ENCODE peak calls at places on chromosomes 3 and 15, in five cellular contexts. D, A, H, B and N are unnamed samples.

GRCh38 chr3:50270422-50270831 is 1.5 kb downstream of the SEMA3B start:
- DNase-seq in D (no peak), A (no peak), H (no peak), B (no peak), N (no peak)

GRCh38 chr15:40115670-40116093 is 7.0 kb upstream of the BMF start:
- DNase-seq in D (no peak), A (no peak), H (peak; percentile 42), B (no peak), N (peak; percentile 54)

GRCh38 chr15:81941479-81941878 is 104.3 kb downstream of the MEX3B start:
- DNase-seq in D (no peak), A (no peak), H (no peak), B (no peak), N (no peak)

GRCh38 chr3:58899953-58900298 is 149.9 kb downstream of the CFAP20DC start:
- DNase-seq in D (no peak), A (no peak), H (no peak), B (no peak), N (no peak)

GRCh38 chr3:32203854-32204253 is 34.6 kb upstream of the CMTM8 start:
- DNase-seq in D (peak; percentile 14), A (no peak), H (no peak), B (no peak), N (no peak)

GRCh38 chr3:14914777-14915113 is 32.6 kb upstream of the NR2C2 start:
- DNase-seq in D (no peak), A (no peak), H (no peak), B (no peak), N (no peak)

GRCh38 chr15:66096711-66097058 is 156.9 kb downstream of the MEGF11 start:
- DNase-seq in D (no peak), A (no peak), H (no peak), B (no peak), N (no peak)

GRCh38 chr15:41513282-41514227 is at the start of gene LTK:
- DNase-seq in D (no peak), A (no peak), H (no peak), B (no peak), N (no peak)

GRCh38 chr3:183265157-183265642 is 12.1 kb downstream of the B3GNT5 start:
- DNase-seq in D (no peak), A (no peak), H (peak; percentile 57), B (no peak), N (no peak)

GRCh38 chr3:134086616-134087015 is 56.9 kb upstream of the SLCO2A1 start:
- DNase-seq in D (no peak), A (no peak), H (no peak), B (no peak), N (no peak)

GRCh38 chr3:17336291-17336690 is 406.1 kb downstream of the TBC1D5 start:
- DNase-seq in D (no peak), A (no peak), H (no peak), B (no peak), N (no peak)

GRCh38 chr15:58477228-58477627 is 45.4 kb downstream of the LIPC start:
- DNase-seq in D (no peak), A (no peak), H (no peak), B (no peak), N (no peak)

GRCh38 chr15:63672775-63673174 is 75.6 kb downstream of the FBXL22 start:
- DNase-seq in D (no peak), A (no peak), H (no peak), B (no peak), N (no peak)

GRCh38 chr3:127970966-127971592 is 56.0 kb downstream of the KBTBD12 start:
- DNase-seq in D (peak; percentile 45), A (peak; percentile 18), H (no peak), B (no peak), N (peak; percentile 34)

GRCh38 chr15:67107014-67107812 is 41.8 kb downstream of the SMAD3 start:
- DNase-seq in D (peak; percentile 95), A (peak; percentile 97), H (no peak), B (no peak), N (peak; percentile 65)

GRCh38 chr3:24142127-24142526 is 197.0 kb downstream of the NR1D2 start:
- DNase-seq in D (no peak), A (no peak), H (no peak), B (no peak), N (no peak)

GRCh38 chr15:73225358-73226015 is 143.3 kb downstream of the HCN4 start:
- DNase-seq in D (no peak), A (no peak), H (no peak), B (no peak), N (no peak)

GRCh38 chr15:72133211-72133610 is 15.0 kb downstream of the SENP8 start:
- DNase-seq in D (no peak), A (no peak), H (no peak), B (no peak), N (no peak)

GRCh38 chr3:144114767-144115166 is 143.1 kb downstream of the DIPK2A start:
- DNase-seq in D (no peak), A (no peak), H (no peak), B (no peak), N (no peak)

GRCh38 chr3:66036586-66037061 is 2.1 kb downstream of the MAGI1 start:
- DNase-seq in D (no peak), A (no peak), H (peak; percentile 21), B (no peak), N (no peak)

GRCh38 chr3:81496407-81497104 is 264.9 kb downstream of the GBE1 start:
- DNase-seq in D (no peak), A (no peak), H (no peak), B (no peak), N (no peak)

GRCh38 chr3:134232976-134233375 is 17.7 kb downstream of the RYK start:
- DNase-seq in D (no peak), A (no peak), H (no peak), B (no peak), N (no peak)

GRCh38 chr3:181726351-181727121 is 14.8 kb downstream of the SOX2 start:
- DNase-seq in D (no peak), A (no peak), H (no peak), B (no peak), N (no peak)

GRCh38 chr3:14605070-14605469 is 46.5 kb upstream of the CCDC174 start:
- DNase-seq in D (peak; percentile 51), A (no peak), H (no peak), B (no peak), N (no peak)

GRCh38 chr3:130915567-130916292 is 21.8 kb downstream of the ATP2C1 start:
- DNase-seq in D (no peak), A (no peak), H (no peak), B (no peak), N (no peak)